ENCODE peak calls at places on chromosomes 4 and X, in four cellular contexts. One of them, this sample, is unnamed.

GRCh38 chr4:40842725-40843401 is 93.1 kb downstream of the NSUN7 start:
- DNase-seq in fibroblast of lung: no peak
- DNase-seq in stimulated activated CD8-positive, alpha-beta memory T cell treated with anti-CD3 and anti-CD28 coated beads, Interleukin-7, amount 100 ng/mL, for 1 hour: no peak
- DNase-seq in T-helper 1 cell: no peak
- DNase-seq in this sample: no peak

GRCh38 chr4:94827481-94828110 is 69.8 kb downstream of the BMPR1B start:
- DNase-seq in T-helper 1 cell: no peak
- DNase-seq in stimulated activated CD8-positive, alpha-beta memory T cell treated with anti-CD3 and anti-CD28 coated beads, Interleukin-7, amount 100 ng/mL, for 1 hour: no peak
- DNase-seq in fibroblast of lung: peak
- DNase-seq in this sample: peak

GRCh38 chr4:57668621-57669020 is 558.4 kb upstream of the IGFBP7 start:
- DNase-seq in stimulated activated CD8-positive, alpha-beta memory T cell treated with anti-CD3 and anti-CD28 coated beads, Interleukin-7, amount 100 ng/mL, for 1 hour: no peak
- DNase-seq in fibroblast of lung: no peak
- DNase-seq in T-helper 1 cell: no peak
- DNase-seq in this sample: no peak

GRCh38 chr4:96103086-96103485 is 263.2 kb downstream of the PDHA2 start:
- DNase-seq in fibroblast of lung: peak
- DNase-seq in T-helper 1 cell: no peak
- DNase-seq in stimulated activated CD8-positive, alpha-beta memory T cell treated with anti-CD3 and anti-CD28 coated beads, Interleukin-7, amount 100 ng/mL, for 1 hour: no peak
- DNase-seq in this sample: no peak

GRCh38 chr4:138673053-138673452 is 342.5 kb upstream of the NOCT start:
- DNase-seq in fibroblast of lung: peak
- DNase-seq in stimulated activated CD8-positive, alpha-beta memory T cell treated with anti-CD3 and anti-CD28 coated beads, Interleukin-7, amount 100 ng/mL, for 1 hour: no peak
- DNase-seq in T-helper 1 cell: no peak
- DNase-seq in this sample: no peak

GRCh38 chr4:188002751-188003150 is 7.2 kb downstream of the ZFP42 start:
- DNase-seq in stimulated activated CD8-positive, alpha-beta memory T cell treated with anti-CD3 and anti-CD28 coated beads, Interleukin-7, amount 100 ng/mL, for 1 hour: no peak
- DNase-seq in T-helper 1 cell: no peak
- DNase-seq in fibroblast of lung: no peak
- DNase-seq in this sample: no peak

GRCh38 chrX:97806238-97806637 is 922.5 kb downstream of the RPA4 start:
- DNase-seq in T-helper 1 cell: no peak
- DNase-seq in stimulated activated CD8-positive, alpha-beta memory T cell treated with anti-CD3 and anti-CD28 coated beads, Interleukin-7, amount 100 ng/mL, for 1 hour: no peak
- DNase-seq in fibroblast of lung: peak
- DNase-seq in this sample: no peak

GRCh38 chrX:120358687-120359086 is 3.2 kb upstream of the ATP1B4 start:
- DNase-seq in fibroblast of lung: peak
- DNase-seq in T-helper 1 cell: no peak
- DNase-seq in stimulated activated CD8-positive, alpha-beta memory T cell treated with anti-CD3 and anti-CD28 coated beads, Interleukin-7, amount 100 ng/mL, for 1 hour: no peak
- DNase-seq in this sample: no peak

GRCh38 chr4:84529169-84529751 is 30.2 kb upstream of the NKX6-1 start:
- DNase-seq in fibroblast of lung: peak
- DNase-seq in T-helper 1 cell: no peak
- DNase-seq in stimulated activated CD8-positive, alpha-beta memory T cell treated with anti-CD3 and anti-CD28 coated beads, Interleukin-7, amount 100 ng/mL, for 1 hour: no peak
- DNase-seq in this sample: no peak

GRCh38 chr4:114302472-114302871 is 296.1 kb upstream of the UGT8 start:
- DNase-seq in fibroblast of lung: peak
- DNase-seq in stimulated activated CD8-positive, alpha-beta memory T cell treated with anti-CD3 and anti-CD28 coated beads, Interleukin-7, amount 100 ng/mL, for 1 hour: no peak
- DNase-seq in T-helper 1 cell: no peak
- DNase-seq in this sample: no peak

GRCh38 chr4:17094209-17094608 is 195.8 kb upstream of the LDB2 start:
- DNase-seq in stimulated activated CD8-positive, alpha-beta memory T cell treated with anti-CD3 and anti-CD28 coated beads, Interleukin-7, amount 100 ng/mL, for 1 hour: no peak
- DNase-seq in T-helper 1 cell: no peak
- DNase-seq in fibroblast of lung: peak
- DNase-seq in this sample: no peak

GRCh38 chr4:5888222-5888701 is 4.6 kb downstream of the CRMP1 start:
- DNase-seq in fibroblast of lung: peak
- DNase-seq in stimulated activated CD8-positive, alpha-beta memory T cell treated with anti-CD3 and anti-CD28 coated beads, Interleukin-7, amount 100 ng/mL, for 1 hour: no peak
- DNase-seq in T-helper 1 cell: no peak
- DNase-seq in this sample: no peak

GRCh38 chr4:83356899-83357661 is 22.4 kb upstream of the HPSE start:
- DNase-seq in stimulated activated CD8-positive, alpha-beta memory T cell treated with anti-CD3 and anti-CD28 coated beads, Interleukin-7, amount 100 ng/mL, for 1 hour: no peak
- DNase-seq in T-helper 1 cell: no peak
- DNase-seq in fibroblast of lung: peak
- DNase-seq in this sample: peak

GRCh38 chr4:89301902-89302301 is 5.7 kb downstream of the GPRIN3 start:
- DNase-seq in stimulated activated CD8-positive, alpha-beta memory T cell treated with anti-CD3 and anti-CD28 coated beads, Interleukin-7, amount 100 ng/mL, for 1 hour: no peak
- DNase-seq in T-helper 1 cell: no peak
- DNase-seq in fibroblast of lung: no peak
- DNase-seq in this sample: no peak

GRCh38 chr4:54879576-54879975 is 221.8 kb downstream of the KIT start:
- DNase-seq in T-helper 1 cell: no peak
- DNase-seq in stimulated activated CD8-positive, alpha-beta memory T cell treated with anti-CD3 and anti-CD28 coated beads, Interleukin-7, amount 100 ng/mL, for 1 hour: no peak
- DNase-seq in fibroblast of lung: peak
- DNase-seq in this sample: peak

GRCh38 chr4:143084566-143084965 is 100.2 kb upstream of the USP38 start:
- DNase-seq in T-helper 1 cell: no peak
- DNase-seq in stimulated activated CD8-positive, alpha-beta memory T cell treated with anti-CD3 and anti-CD28 coated beads, Interleukin-7, amount 100 ng/mL, for 1 hour: no peak
- DNase-seq in fibroblast of lung: peak
- DNase-seq in this sample: no peak

GRCh38 chr4:183702492-183702891 is 43.4 kb downstream of the TRAPPC11 start:
- DNase-seq in fibroblast of lung: no peak
- DNase-seq in T-helper 1 cell: no peak
- DNase-seq in stimulated activated CD8-positive, alpha-beta memory T cell treated with anti-CD3 and anti-CD28 coated beads, Interleukin-7, amount 100 ng/mL, for 1 hour: no peak
- DNase-seq in this sample: no peak

GRCh38 chrX:6311540-6311939 is 82.9 kb upstream of the NLGN4X start:
- DNase-seq in T-helper 1 cell: no peak
- DNase-seq in fibroblast of lung: no peak
- DNase-seq in stimulated activated CD8-positive, alpha-beta memory T cell treated with anti-CD3 and anti-CD28 coated beads, Interleukin-7, amount 100 ng/mL, for 1 hour: no peak
- DNase-seq in this sample: no peak

GRCh38 chr4:128653514-128654420 is 155.7 kb upstream of the JADE1 start:
- DNase-seq in stimulated activated CD8-positive, alpha-beta memory T cell treated with anti-CD3 and anti-CD28 coated beads, Interleukin-7, amount 100 ng/mL, for 1 hour: no peak
- DNase-seq in T-helper 1 cell: no peak
- DNase-seq in fibroblast of lung: no peak
- DNase-seq in this sample: no peak

GRCh38 chr4:12399781-12400180 is 971.1 kb upstream of the HS3ST1 start:
- DNase-seq in T-helper 1 cell: no peak
- DNase-seq in stimulated activated CD8-positive, alpha-beta memory T cell treated with anti-CD3 and anti-CD28 coated beads, Interleukin-7, amount 100 ng/mL, for 1 hour: no peak
- DNase-seq in fibroblast of lung: no peak
- DNase-seq in this sample: no peak

GRCh38 chr4:68963389-68963788 is 11.8 kb upstream of the UGT2A3 start:
- DNase-seq in fibroblast of lung: peak
- DNase-seq in T-helper 1 cell: no peak
- DNase-seq in stimulated activated CD8-positive, alpha-beta memory T cell treated with anti-CD3 and anti-CD28 coated beads, Interleukin-7, amount 100 ng/mL, for 1 hour: no peak
- DNase-seq in this sample: no peak